ENCODE peak calls at places on chromosomes 2 and 18, in ten cellular contexts. One of them, this sample, is unnamed.

GRCh38 chr18:24792164-24792563 is 331.7 kb downstream of the HRH4 start:
- DNase-seq in stomach: no peak
- DNase-seq in tibial nerve: no peak
- DNase-seq in GM12878: no peak
- DNase-seq in K562: no peak
- DNase-seq in SK-N-SH: no peak
- DNase-seq in sigmoid colon: no peak
- DNase-seq in ovary: no peak
- DNase-seq in esophagus muscularis mucosa: no peak
- DNase-seq in upper lobe of left lung: no peak
- DNase-seq in this sample: no peak

GRCh38 chr2:60794271-60794863 is 38.3 kb downstream of the PAPOLG start:
- DNase-seq in stomach: no peak
- DNase-seq in tibial nerve: no peak
- DNase-seq in GM12878: no peak
- DNase-seq in K562: peak; percentile 29
- DNase-seq in SK-N-SH: peak; percentile 48
- DNase-seq in sigmoid colon: no peak
- DNase-seq in ovary: no peak
- DNase-seq in esophagus muscularis mucosa: no peak
- DNase-seq in upper lobe of left lung: no peak
- DNase-seq in this sample: no peak

GRCh38 chr2:61220768-61221167 is 58.8 kb downstream of the C2orf74 start:
- DNase-seq in stomach: no peak
- DNase-seq in tibial nerve: no peak
- DNase-seq in GM12878: no peak
- DNase-seq in K562: no peak
- DNase-seq in SK-N-SH: no peak
- DNase-seq in sigmoid colon: no peak
- DNase-seq in ovary: no peak
- DNase-seq in esophagus muscularis mucosa: no peak
- DNase-seq in upper lobe of left lung: no peak
- DNase-seq in this sample: no peak

GRCh38 chr2:84271987-84272386 is 187.1 kb downstream of the SUCLG1 start:
- DNase-seq in stomach: no peak
- DNase-seq in tibial nerve: no peak
- DNase-seq in GM12878: no peak
- DNase-seq in K562: no peak
- DNase-seq in SK-N-SH: no peak
- DNase-seq in sigmoid colon: no peak
- DNase-seq in ovary: no peak
- DNase-seq in esophagus muscularis mucosa: no peak
- DNase-seq in upper lobe of left lung: no peak
- DNase-seq in this sample: no peak

GRCh38 chr2:138867341-138867740 is 87.2 kb upstream of the NXPH2 start:
- DNase-seq in stomach: no peak
- DNase-seq in tibial nerve: no peak
- DNase-seq in GM12878: no peak
- DNase-seq in K562: no peak
- DNase-seq in SK-N-SH: no peak
- DNase-seq in sigmoid colon: no peak
- DNase-seq in ovary: no peak
- DNase-seq in esophagus muscularis mucosa: no peak
- DNase-seq in upper lobe of left lung: no peak
- DNase-seq in this sample: no peak

GRCh38 chr2:105294844-105295481 is 34.6 kb downstream of the TGFBRAP1 start:
- DNase-seq in stomach: peak; percentile 72
- DNase-seq in tibial nerve: no peak
- DNase-seq in GM12878: no peak
- DNase-seq in K562: peak; percentile 67
- DNase-seq in SK-N-SH: peak; percentile 82
- DNase-seq in sigmoid colon: no peak
- DNase-seq in ovary: peak; percentile 43
- DNase-seq in esophagus muscularis mucosa: no peak
- DNase-seq in upper lobe of left lung: no peak
- DNase-seq in this sample: no peak

GRCh38 chr2:85019121-85019520 is 48.2 kb downstream of the KCMF1 start:
- DNase-seq in stomach: no peak
- DNase-seq in tibial nerve: no peak
- DNase-seq in GM12878: no peak
- DNase-seq in K562: no peak
- DNase-seq in SK-N-SH: no peak
- DNase-seq in sigmoid colon: no peak
- DNase-seq in ovary: no peak
- DNase-seq in esophagus muscularis mucosa: no peak
- DNase-seq in upper lobe of left lung: no peak
- DNase-seq in this sample: no peak

GRCh38 chr2:241728000-241728399 is 6.4 kb upstream of the D2HGDH start:
- DNase-seq in stomach: no peak
- DNase-seq in tibial nerve: no peak
- DNase-seq in GM12878: no peak
- DNase-seq in K562: no peak
- DNase-seq in SK-N-SH: peak; percentile 12
- DNase-seq in sigmoid colon: no peak
- DNase-seq in ovary: no peak
- DNase-seq in esophagus muscularis mucosa: no peak
- DNase-seq in upper lobe of left lung: no peak
- DNase-seq in this sample: no peak

GRCh38 chr2:8774371-8774770 is 63.0 kb downstream of the KIDINS220 start:
- DNase-seq in stomach: no peak
- DNase-seq in tibial nerve: no peak
- DNase-seq in GM12878: no peak
- DNase-seq in K562: no peak
- DNase-seq in SK-N-SH: no peak
- DNase-seq in sigmoid colon: no peak
- DNase-seq in ovary: no peak
- DNase-seq in esophagus muscularis mucosa: no peak
- DNase-seq in upper lobe of left lung: no peak
- DNase-seq in this sample: no peak

GRCh38 chr18:13138822-13139139 is 79.8 kb upstream of the LDLRAD4 start:
- DNase-seq in stomach: no peak
- DNase-seq in tibial nerve: no peak
- DNase-seq in GM12878: no peak
- DNase-seq in K562: peak; percentile 3
- DNase-seq in SK-N-SH: no peak
- DNase-seq in sigmoid colon: no peak
- DNase-seq in ovary: no peak
- DNase-seq in esophagus muscularis mucosa: no peak
- DNase-seq in upper lobe of left lung: no peak
- DNase-seq in this sample: no peak

GRCh38 chr18:13137041-13137938 is 81.3 kb upstream of the LDLRAD4 start:
- DNase-seq in stomach: peak; percentile 37
- DNase-seq in tibial nerve: no peak
- DNase-seq in GM12878: no peak
- DNase-seq in K562: no peak
- DNase-seq in SK-N-SH: peak; percentile 70
- DNase-seq in sigmoid colon: no peak
- DNase-seq in ovary: peak; percentile 42
- DNase-seq in esophagus muscularis mucosa: no peak
- DNase-seq in upper lobe of left lung: peak; percentile 92
- DNase-seq in this sample: peak; percentile 45

GRCh38 chr18:13136689-13137040 is 81.9 kb upstream of the LDLRAD4 start:
- DNase-seq in stomach: no peak
- DNase-seq in tibial nerve: no peak
- DNase-seq in GM12878: no peak
- DNase-seq in K562: no peak
- DNase-seq in SK-N-SH: peak; percentile 82
- DNase-seq in sigmoid colon: no peak
- DNase-seq in ovary: peak; percentile 40
- DNase-seq in esophagus muscularis mucosa: no peak
- DNase-seq in upper lobe of left lung: peak; percentile 88
- DNase-seq in this sample: peak; percentile 21

GRCh38 chr18:13139885-13140450 is 78.6 kb upstream of the LDLRAD4 start:
- DNase-seq in stomach: no peak
- DNase-seq in tibial nerve: no peak
- DNase-seq in GM12878: no peak
- DNase-seq in K562: peak; percentile 11
- DNase-seq in SK-N-SH: no peak
- DNase-seq in sigmoid colon: no peak
- DNase-seq in ovary: no peak
- DNase-seq in esophagus muscularis mucosa: no peak
- DNase-seq in upper lobe of left lung: no peak
- DNase-seq in this sample: no peak

DNA sequence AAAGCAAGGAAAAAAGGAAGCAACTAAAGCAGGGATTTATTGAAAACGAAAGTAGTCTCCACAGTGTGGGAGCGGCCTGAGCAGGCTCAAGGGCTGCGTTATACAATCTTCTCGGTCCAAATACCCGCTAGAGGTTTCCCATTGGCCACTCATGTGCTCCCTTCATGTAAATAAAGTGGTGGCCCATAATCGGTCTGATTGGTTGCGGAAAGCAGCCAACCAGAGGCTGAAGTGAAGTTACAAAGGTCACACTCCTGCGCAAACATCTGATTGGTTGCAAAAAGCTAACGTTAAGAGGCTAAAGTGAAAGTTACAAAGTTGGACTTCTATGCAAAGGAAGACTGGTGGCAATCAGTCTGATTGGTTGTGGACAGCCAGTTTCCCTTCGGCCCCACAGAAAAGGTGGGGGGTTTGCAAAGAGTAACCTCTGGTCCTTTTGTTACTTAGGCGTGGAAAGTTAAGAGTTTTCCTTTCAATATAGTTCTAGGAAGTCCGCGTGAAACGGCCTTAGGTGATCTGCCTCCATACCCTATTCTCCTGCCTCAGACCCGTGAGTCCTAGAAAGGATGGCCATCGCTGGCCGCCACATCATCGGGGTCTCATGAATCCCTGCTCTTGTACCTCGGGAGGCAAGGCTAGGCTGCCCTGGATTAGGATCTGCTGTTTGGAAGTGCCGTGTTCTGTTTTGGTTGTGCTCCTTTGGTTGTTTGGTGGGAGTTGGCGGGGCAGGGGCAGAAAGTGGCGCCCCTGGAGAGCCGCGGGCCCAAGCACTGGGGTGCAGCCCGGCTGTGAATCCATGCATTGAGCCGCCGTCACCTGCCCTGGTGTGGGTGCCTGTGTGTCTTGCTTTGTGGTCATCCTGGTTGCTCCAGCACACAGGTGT is 80.4 kb upstream of the LDLRAD4 start:
- DNase-seq in stomach: peak; percentile 79
- DNase-seq in tibial nerve: peak; percentile 71
- DNase-seq in GM12878: peak; percentile 77
- DNase-seq in K562: no peak
- DNase-seq in SK-N-SH: no peak
- DNase-seq in sigmoid colon: peak; percentile 89
- DNase-seq in ovary: peak; percentile 77
- DNase-seq in esophagus muscularis mucosa: no peak
- DNase-seq in upper lobe of left lung: peak; percentile 70
- DNase-seq in this sample: peak; percentile 89
- H3K36me3 ChIP-seq in stomach: no peaks in the 10 kb centered on the region
- H3K36me3 ChIP-seq in tibial nerve: no peaks in the 10 kb centered on the region
- H3K36me3 ChIP-seq in GM12878: no peaks in the 10 kb centered on the region
- H3K36me3 ChIP-seq in K562: no peaks in the 10 kb centered on the region
- H3K36me3 ChIP-seq in SK-N-SH: no peaks in the 10 kb centered on the region
- H3K36me3 ChIP-seq in sigmoid colon: no peaks in the 10 kb centered on the region
- H3K36me3 ChIP-seq in ovary: no peaks in the 10 kb centered on the region
- H3K36me3 ChIP-seq in esophagus muscularis mucosa: no peaks in the 10 kb centered on the region
- H3K36me3 ChIP-seq in upper lobe of left lung: no peaks in the 10 kb centered on the region
- H3K36me3 ChIP-seq in this sample: no peaks in the 10 kb centered on the region

GRCh38 chr2:42874838-42875801 is 82.7 kb upstream of the HAAO start:
- DNase-seq in stomach: peak; percentile 52
- DNase-seq in tibial nerve: peak; percentile 42
- DNase-seq in GM12878: no peak
- DNase-seq in K562: no peak
- DNase-seq in SK-N-SH: no peak
- DNase-seq in sigmoid colon: peak; percentile 83
- DNase-seq in ovary: peak; percentile 68
- DNase-seq in esophagus muscularis mucosa: no peak
- DNase-seq in upper lobe of left lung: no peak
- DNase-seq in this sample: no peak
- H3K4me3 ChIP-seq in stomach: no peak overlapping the region
- H3K4me3 ChIP-seq in tibial nerve: no peak overlapping the region
- H3K4me3 ChIP-seq in GM12878: no peak overlapping the region
- H3K4me3 ChIP-seq in K562: no peak overlapping the region
- H3K4me3 ChIP-seq in SK-N-SH: no peak overlapping the region
- H3K4me3 ChIP-seq in sigmoid colon: no peak overlapping the region
- H3K4me3 ChIP-seq in ovary: no peak overlapping the region
- H3K4me3 ChIP-seq in esophagus muscularis mucosa: no peak overlapping the region
- H3K4me3 ChIP-seq in upper lobe of left lung: no peak overlapping the region
- H3K4me3 ChIP-seq in this sample: no peak overlapping the region

GRCh38 chr2:98463081-98463481 is 18.4 kb downstream of the INPP4A start:
- DNase-seq in stomach: no peak
- DNase-seq in tibial nerve: no peak
- DNase-seq in GM12878: no peak
- DNase-seq in K562: no peak
- DNase-seq in SK-N-SH: no peak
- DNase-seq in sigmoid colon: peak; percentile 35
- DNase-seq in ovary: no peak
- DNase-seq in esophagus muscularis mucosa: no peak
- DNase-seq in upper lobe of left lung: no peak
- DNase-seq in this sample: peak; percentile 49
- TF ChIP-seq EP300 in stomach: no peak
- TF ChIP-seq EP300 in tibial nerve: no peak
- TF ChIP-seq EP300 in GM12878: no peak
- TF ChIP-seq EP300 in K562: no peak
- TF ChIP-seq EP300 in SK-N-SH: no peak
- TF ChIP-seq EP300 in sigmoid colon: no peak
- TF ChIP-seq EP300 in ovary: no peak
- TF ChIP-seq EP300 in esophagus muscularis mucosa: no peak
- TF ChIP-seq EP300 in upper lobe of left lung: no peak
- TF ChIP-seq EP300 in this sample: no peak

GRCh38 chr2:95087379-95087778 is 34.2 kb downstream of the MRPS5 start:
- DNase-seq in stomach: no peak
- DNase-seq in tibial nerve: no peak
- DNase-seq in GM12878: no peak
- DNase-seq in K562: no peak
- DNase-seq in SK-N-SH: no peak
- DNase-seq in sigmoid colon: no peak
- DNase-seq in ovary: no peak
- DNase-seq in esophagus muscularis mucosa: no peak
- DNase-seq in upper lobe of left lung: no peak
- DNase-seq in this sample: no peak

GRCh38 chr2:95091885-95092555 is 29.6 kb downstream of the MRPS5 start:
- DNase-seq in stomach: no peak
- DNase-seq in tibial nerve: no peak
- DNase-seq in GM12878: no peak
- DNase-seq in K562: no peak
- DNase-seq in SK-N-SH: no peak
- DNase-seq in sigmoid colon: no peak
- DNase-seq in ovary: no peak
- DNase-seq in esophagus muscularis mucosa: no peak
- DNase-seq in upper lobe of left lung: no peak
- DNase-seq in this sample: no peak
- H3K36me3 ChIP-seq in stomach: peaks cover 42% of the 10 kb centered on the region
- H3K36me3 ChIP-seq in tibial nerve: peaks cover 18% of the 10 kb centered on the region
- H3K36me3 ChIP-seq in GM12878: peaks cover 27% of the 10 kb centered on the region
- H3K36me3 ChIP-seq in K562: peaks cover 63% of the 10 kb centered on the region
- H3K36me3 ChIP-seq in SK-N-SH: peaks cover 16% of the 10 kb centered on the region
- H3K36me3 ChIP-seq in sigmoid colon: peaks cover 30% of the 10 kb centered on the region
- H3K36me3 ChIP-seq in ovary: no peaks in the 10 kb centered on the region
- H3K36me3 ChIP-seq in esophagus muscularis mucosa: peaks cover 46% of the 10 kb centered on the region
- H3K36me3 ChIP-seq in upper lobe of left lung: peaks cover 76% of the 10 kb centered on the region
- H3K36me3 ChIP-seq in this sample: peaks cover 49% of the 10 kb centered on the region

DNA sequence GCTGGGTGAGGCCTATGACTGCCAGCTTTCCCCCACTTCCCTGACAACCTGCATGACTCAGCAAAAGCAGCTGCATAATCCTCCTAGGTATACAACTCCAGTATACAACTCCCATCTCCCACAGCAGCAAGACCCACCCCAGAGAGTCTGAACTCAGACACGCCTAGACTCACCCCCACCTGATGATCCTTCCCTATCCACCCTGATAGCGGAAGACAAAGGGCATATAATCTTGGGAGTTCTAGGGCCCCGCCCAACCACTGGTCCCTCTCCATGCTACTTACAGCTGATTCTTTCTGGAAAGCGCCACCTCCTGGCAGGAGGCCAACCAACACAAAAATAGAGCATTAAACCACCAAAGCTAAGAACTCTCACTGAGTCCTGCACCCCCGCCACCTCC is 296.5 kb downstream of the DCC start:
- DNase-seq in stomach: no peak
- DNase-seq in tibial nerve: no peak
- DNase-seq in GM12878: no peak
- DNase-seq in K562: no peak
- DNase-seq in SK-N-SH: no peak
- DNase-seq in sigmoid colon: no peak
- DNase-seq in ovary: no peak
- DNase-seq in esophagus muscularis mucosa: no peak
- DNase-seq in upper lobe of left lung: no peak
- DNase-seq in this sample: peak; percentile 8
- H3K4me3 ChIP-seq in stomach: no peak overlapping the region
- H3K4me3 ChIP-seq in tibial nerve: no peak overlapping the region
- H3K4me3 ChIP-seq in GM12878: no peak overlapping the region
- H3K4me3 ChIP-seq in K562: no peak overlapping the region
- H3K4me3 ChIP-seq in SK-N-SH: no peak overlapping the region
- H3K4me3 ChIP-seq in sigmoid colon: no peak overlapping the region
- H3K4me3 ChIP-seq in ovary: no peak overlapping the region
- H3K4me3 ChIP-seq in esophagus muscularis mucosa: no peak overlapping the region
- H3K4me3 ChIP-seq in upper lobe of left lung: no peak overlapping the region
- H3K4me3 ChIP-seq in this sample: no peak overlapping the region